ENCODE peak calls at places on chromosomes 3 and 15, in seven cellular contexts. One of them, this sample, is unnamed.

GRCh38 chr3:46293991-46294833 is 52.0 kb downstream of the CCR3 start:
- DNase-seq in trophoblast cell: no peak
- DNase-seq in PC-9: no peak
- DNase-seq in GM04503: no peak
- DNase-seq in CD8-positive, alpha-beta T cell: no peak
- DNase-seq in activated T-cell treated with anti-CD3 and anti-CD28 coated beads, Interleukin-2, amount 50 U/mL, for 1 hour: no peak
- DNase-seq in mucosa of gallbladder: no peak
- DNase-seq in this sample: no peak

GRCh38 chr3:106862067-106862466 is 515.2 kb upstream of the CCDC54 start:
- DNase-seq in trophoblast cell: no peak
- DNase-seq in PC-9: no peak
- DNase-seq in GM04503: no peak
- DNase-seq in CD8-positive, alpha-beta T cell: no peak
- DNase-seq in activated T-cell treated with anti-CD3 and anti-CD28 coated beads, Interleukin-2, amount 50 U/mL, for 1 hour: no peak
- DNase-seq in mucosa of gallbladder: no peak
- DNase-seq in this sample: no peak

GRCh38 chr3:196995646-196996355 is 27.2 kb upstream of the PIGZ start:
- DNase-seq in trophoblast cell: no peak
- DNase-seq in PC-9: no peak
- DNase-seq in GM04503: no peak
- DNase-seq in CD8-positive, alpha-beta T cell: no peak
- DNase-seq in activated T-cell treated with anti-CD3 and anti-CD28 coated beads, Interleukin-2, amount 50 U/mL, for 1 hour: no peak
- DNase-seq in mucosa of gallbladder: no peak
- DNase-seq in this sample: no peak

GRCh38 chr3:131031660-131032059 is 5.0 kb downstream of the NEK11 start:
- DNase-seq in trophoblast cell: no peak
- DNase-seq in PC-9: no peak
- DNase-seq in GM04503: no peak
- DNase-seq in CD8-positive, alpha-beta T cell: no peak
- DNase-seq in activated T-cell treated with anti-CD3 and anti-CD28 coated beads, Interleukin-2, amount 50 U/mL, for 1 hour: no peak
- DNase-seq in mucosa of gallbladder: no peak
- DNase-seq in this sample: no peak

GRCh38 chr15:23564798-23565394 is 578 bp upstream of the MKRN3 start:
- DNase-seq in trophoblast cell: no peak
- DNase-seq in PC-9: no peak
- DNase-seq in GM04503: no peak
- DNase-seq in CD8-positive, alpha-beta T cell: no peak
- DNase-seq in activated T-cell treated with anti-CD3 and anti-CD28 coated beads, Interleukin-2, amount 50 U/mL, for 1 hour: no peak
- DNase-seq in mucosa of gallbladder: no peak
- DNase-seq in this sample: no peak

GRCh38 chr3:51712511-51712931 is 5.7 kb downstream of the GRM2 start:
- DNase-seq in trophoblast cell: no peak
- DNase-seq in PC-9: no peak
- DNase-seq in GM04503: no peak
- DNase-seq in CD8-positive, alpha-beta T cell: no peak
- DNase-seq in activated T-cell treated with anti-CD3 and anti-CD28 coated beads, Interleukin-2, amount 50 U/mL, for 1 hour: no peak
- DNase-seq in mucosa of gallbladder: no peak
- DNase-seq in this sample: no peak

GRCh38 chr3:100274361-100274760 is 13.6 kb downstream of the TBC1D23 start:
- DNase-seq in trophoblast cell: no peak
- DNase-seq in PC-9: no peak
- DNase-seq in GM04503: no peak
- DNase-seq in CD8-positive, alpha-beta T cell: no peak
- DNase-seq in activated T-cell treated with anti-CD3 and anti-CD28 coated beads, Interleukin-2, amount 50 U/mL, for 1 hour: no peak
- DNase-seq in mucosa of gallbladder: no peak
- DNase-seq in this sample: no peak

GRCh38 chr3:141323936-141324704 is 44.2 kb upstream of the ZBTB38 start:
- DNase-seq in trophoblast cell: no peak
- DNase-seq in PC-9: no peak
- DNase-seq in GM04503: no peak
- DNase-seq in CD8-positive, alpha-beta T cell: no peak
- DNase-seq in activated T-cell treated with anti-CD3 and anti-CD28 coated beads, Interleukin-2, amount 50 U/mL, for 1 hour: no peak
- DNase-seq in mucosa of gallbladder: no peak
- DNase-seq in this sample: no peak

GRCh38 chr3:45593708-45594601 is 596 bp upstream of the LIMD1 start:
- DNase-seq in trophoblast cell: peak; percentile 54
- DNase-seq in PC-9: peak; percentile 84
- DNase-seq in GM04503: no peak
- DNase-seq in CD8-positive, alpha-beta T cell: peak; percentile 60
- DNase-seq in activated T-cell treated with anti-CD3 and anti-CD28 coated beads, Interleukin-2, amount 50 U/mL, for 1 hour: peak; percentile 79
- DNase-seq in mucosa of gallbladder: peak; percentile 69
- DNase-seq in this sample: peak; percentile 80

GRCh38 chr3:59429203-59429602 is 379.4 kb upstream of the CFAP20DC start:
- DNase-seq in trophoblast cell: no peak
- DNase-seq in PC-9: no peak
- DNase-seq in GM04503: no peak
- DNase-seq in CD8-positive, alpha-beta T cell: no peak
- DNase-seq in activated T-cell treated with anti-CD3 and anti-CD28 coated beads, Interleukin-2, amount 50 U/mL, for 1 hour: no peak
- DNase-seq in mucosa of gallbladder: no peak
- DNase-seq in this sample: no peak

GRCh38 chr15:70182858-70183695 is 85.4 kb upstream of the TLE3 start:
- DNase-seq in trophoblast cell: no peak
- DNase-seq in PC-9: no peak
- DNase-seq in GM04503: no peak
- DNase-seq in CD8-positive, alpha-beta T cell: no peak
- DNase-seq in activated T-cell treated with anti-CD3 and anti-CD28 coated beads, Interleukin-2, amount 50 U/mL, for 1 hour: no peak
- DNase-seq in mucosa of gallbladder: no peak
- DNase-seq in this sample: no peak

GRCh38 chr3:54053201-54053600 is 69.2 kb upstream of the CACNA2D3 start:
- DNase-seq in trophoblast cell: no peak
- DNase-seq in PC-9: no peak
- DNase-seq in GM04503: no peak
- DNase-seq in CD8-positive, alpha-beta T cell: no peak
- DNase-seq in activated T-cell treated with anti-CD3 and anti-CD28 coated beads, Interleukin-2, amount 50 U/mL, for 1 hour: no peak
- DNase-seq in mucosa of gallbladder: no peak
- DNase-seq in this sample: no peak

GRCh38 chr3:115359507-115359906 is 212.4 kb upstream of the ZBTB20 start:
- DNase-seq in trophoblast cell: no peak
- DNase-seq in PC-9: no peak
- DNase-seq in GM04503: no peak
- DNase-seq in CD8-positive, alpha-beta T cell: no peak
- DNase-seq in activated T-cell treated with anti-CD3 and anti-CD28 coated beads, Interleukin-2, amount 50 U/mL, for 1 hour: no peak
- DNase-seq in mucosa of gallbladder: no peak
- DNase-seq in this sample: no peak

GRCh38 chr15:96264801-96265515 is 65.5 kb upstream of the NR2F2 start:
- DNase-seq in trophoblast cell: peak; percentile 77
- DNase-seq in PC-9: peak; percentile 56
- DNase-seq in GM04503: no peak
- DNase-seq in CD8-positive, alpha-beta T cell: no peak
- DNase-seq in activated T-cell treated with anti-CD3 and anti-CD28 coated beads, Interleukin-2, amount 50 U/mL, for 1 hour: no peak
- DNase-seq in mucosa of gallbladder: peak; percentile 81
- DNase-seq in this sample: no peak

GRCh38 chr3:115272036-115272824 is 125.1 kb upstream of the ZBTB20 start:
- DNase-seq in trophoblast cell: no peak
- DNase-seq in PC-9: no peak
- DNase-seq in GM04503: no peak
- DNase-seq in CD8-positive, alpha-beta T cell: no peak
- DNase-seq in activated T-cell treated with anti-CD3 and anti-CD28 coated beads, Interleukin-2, amount 50 U/mL, for 1 hour: no peak
- DNase-seq in mucosa of gallbladder: no peak
- DNase-seq in this sample: no peak

GRCh38 chr3:196163687-196164493 is 47.3 kb downstream of the ZDHHC19 start:
- DNase-seq in trophoblast cell: peak; percentile 63
- DNase-seq in PC-9: peak; percentile 48
- DNase-seq in GM04503: no peak
- DNase-seq in CD8-positive, alpha-beta T cell: no peak
- DNase-seq in activated T-cell treated with anti-CD3 and anti-CD28 coated beads, Interleukin-2, amount 50 U/mL, for 1 hour: no peak
- DNase-seq in mucosa of gallbladder: no peak
- DNase-seq in this sample: no peak

GRCh38 chr3:99586680-99587079 is 51.7 kb upstream of the COL8A1 start:
- DNase-seq in trophoblast cell: no peak
- DNase-seq in PC-9: no peak
- DNase-seq in GM04503: peak; percentile 62
- DNase-seq in CD8-positive, alpha-beta T cell: no peak
- DNase-seq in activated T-cell treated with anti-CD3 and anti-CD28 coated beads, Interleukin-2, amount 50 U/mL, for 1 hour: no peak
- DNase-seq in mucosa of gallbladder: no peak
- DNase-seq in this sample: no peak

GRCh38 chr15:44580105-44580504 is 43.2 kb downstream of the EIF3J start:
- DNase-seq in trophoblast cell: no peak
- DNase-seq in PC-9: no peak
- DNase-seq in GM04503: no peak
- DNase-seq in CD8-positive, alpha-beta T cell: no peak
- DNase-seq in activated T-cell treated with anti-CD3 and anti-CD28 coated beads, Interleukin-2, amount 50 U/mL, for 1 hour: no peak
- DNase-seq in mucosa of gallbladder: no peak
- DNase-seq in this sample: no peak

GRCh38 chr15:78691167-78691872 is 50.3 kb upstream of the CHRNB4 start:
- DNase-seq in trophoblast cell: no peak
- DNase-seq in PC-9: no peak
- DNase-seq in GM04503: no peak
- DNase-seq in CD8-positive, alpha-beta T cell: no peak
- DNase-seq in activated T-cell treated with anti-CD3 and anti-CD28 coated beads, Interleukin-2, amount 50 U/mL, for 1 hour: no peak
- DNase-seq in mucosa of gallbladder: no peak
- DNase-seq in this sample: no peak

GRCh38 chr3:194956697-194957396 is 271.2 kb downstream of the FAM43A start:
- DNase-seq in trophoblast cell: no peak
- DNase-seq in PC-9: no peak
- DNase-seq in GM04503: no peak
- DNase-seq in CD8-positive, alpha-beta T cell: no peak
- DNase-seq in activated T-cell treated with anti-CD3 and anti-CD28 coated beads, Interleukin-2, amount 50 U/mL, for 1 hour: no peak
- DNase-seq in mucosa of gallbladder: no peak
- DNase-seq in this sample: no peak

GRCh38 chr3:49638445-49638844 is 35.7 kb upstream of the APEH start:
- DNase-seq in trophoblast cell: peak; percentile 35
- DNase-seq in PC-9: peak; percentile 78
- DNase-seq in GM04503: peak; percentile 47
- DNase-seq in CD8-positive, alpha-beta T cell: no peak
- DNase-seq in activated T-cell treated with anti-CD3 and anti-CD28 coated beads, Interleukin-2, amount 50 U/mL, for 1 hour: no peak
- DNase-seq in mucosa of gallbladder: no peak
- DNase-seq in this sample: no peak

GRCh38 chr15:48856947-48857346 is 21.0 kb upstream of the EID1 start:
- DNase-seq in trophoblast cell: no peak
- DNase-seq in PC-9: no peak
- DNase-seq in GM04503: no peak
- DNase-seq in CD8-positive, alpha-beta T cell: no peak
- DNase-seq in activated T-cell treated with anti-CD3 and anti-CD28 coated beads, Interleukin-2, amount 50 U/mL, for 1 hour: no peak
- DNase-seq in mucosa of gallbladder: no peak
- DNase-seq in this sample: no peak

GRCh38 chr15:68608206-68608843 is 29.5 kb downstream of the CORO2B start:
- DNase-seq in trophoblast cell: no peak
- DNase-seq in PC-9: no peak
- DNase-seq in GM04503: no peak
- DNase-seq in CD8-positive, alpha-beta T cell: no peak
- DNase-seq in activated T-cell treated with anti-CD3 and anti-CD28 coated beads, Interleukin-2, amount 50 U/mL, for 1 hour: no peak
- DNase-seq in mucosa of gallbladder: peak; percentile 53
- DNase-seq in this sample: no peak

GRCh38 chr3:128242818-128243601 is 89.7 kb downstream of the EEFSEC start:
- DNase-seq in trophoblast cell: no peak
- DNase-seq in PC-9: no peak
- DNase-seq in GM04503: no peak
- DNase-seq in CD8-positive, alpha-beta T cell: no peak
- DNase-seq in activated T-cell treated with anti-CD3 and anti-CD28 coated beads, Interleukin-2, amount 50 U/mL, for 1 hour: no peak
- DNase-seq in mucosa of gallbladder: no peak
- DNase-seq in this sample: no peak

GRCh38 chr3:12170207-12170606 is 11.5 kb upstream of the TIMP4 start:
- DNase-seq in trophoblast cell: peak; percentile 45
- DNase-seq in PC-9: no peak
- DNase-seq in GM04503: no peak
- DNase-seq in CD8-positive, alpha-beta T cell: no peak
- DNase-seq in activated T-cell treated with anti-CD3 and anti-CD28 coated beads, Interleukin-2, amount 50 U/mL, for 1 hour: no peak
- DNase-seq in mucosa of gallbladder: no peak
- DNase-seq in this sample: no peak

GRCh38 chr3:71873093-71873611 is 88.2 kb upstream of the PROK2 start:
- DNase-seq in trophoblast cell: peak; percentile 35
- DNase-seq in PC-9: no peak
- DNase-seq in GM04503: no peak
- DNase-seq in CD8-positive, alpha-beta T cell: no peak
- DNase-seq in activated T-cell treated with anti-CD3 and anti-CD28 coated beads, Interleukin-2, amount 50 U/mL, for 1 hour: no peak
- DNase-seq in mucosa of gallbladder: no peak
- DNase-seq in this sample: no peak

GRCh38 chr15:39591896-39592315 is 11.0 kb downstream of the THBS1 start:
- DNase-seq in trophoblast cell: no peak
- DNase-seq in PC-9: no peak
- DNase-seq in GM04503: peak; percentile 40
- DNase-seq in CD8-positive, alpha-beta T cell: no peak
- DNase-seq in activated T-cell treated with anti-CD3 and anti-CD28 coated beads, Interleukin-2, amount 50 U/mL, for 1 hour: no peak
- DNase-seq in mucosa of gallbladder: no peak
- DNase-seq in this sample: no peak

GRCh38 chr15:51801391-51801835 is 28.0 kb upstream of the TMOD3 start:
- DNase-seq in trophoblast cell: peak; percentile 56
- DNase-seq in PC-9: peak; percentile 18
- DNase-seq in GM04503: no peak
- DNase-seq in CD8-positive, alpha-beta T cell: no peak
- DNase-seq in activated T-cell treated with anti-CD3 and anti-CD28 coated beads, Interleukin-2, amount 50 U/mL, for 1 hour: no peak
- DNase-seq in mucosa of gallbladder: no peak
- DNase-seq in this sample: no peak

GRCh38 chr3:178095522-178095921 is 440.7 kb upstream of the KCNMB2 start:
- DNase-seq in trophoblast cell: no peak
- DNase-seq in PC-9: no peak
- DNase-seq in GM04503: no peak
- DNase-seq in CD8-positive, alpha-beta T cell: no peak
- DNase-seq in activated T-cell treated with anti-CD3 and anti-CD28 coated beads, Interleukin-2, amount 50 U/mL, for 1 hour: no peak
- DNase-seq in mucosa of gallbladder: no peak
- DNase-seq in this sample: no peak

GRCh38 chr3:30612422-30613134 is 6.2 kb downstream of the TGFBR2 start:
- DNase-seq in trophoblast cell: no peak
- DNase-seq in PC-9: no peak
- DNase-seq in GM04503: no peak
- DNase-seq in CD8-positive, alpha-beta T cell: no peak
- DNase-seq in activated T-cell treated with anti-CD3 and anti-CD28 coated beads, Interleukin-2, amount 50 U/mL, for 1 hour: no peak
- DNase-seq in mucosa of gallbladder: no peak
- DNase-seq in this sample: no peak

GRCh38 chr15:100438570-100438969 is 90.2 kb downstream of the CERS3 start:
- DNase-seq in trophoblast cell: no peak
- DNase-seq in PC-9: no peak
- DNase-seq in GM04503: no peak
- DNase-seq in CD8-positive, alpha-beta T cell: no peak
- DNase-seq in activated T-cell treated with anti-CD3 and anti-CD28 coated beads, Interleukin-2, amount 50 U/mL, for 1 hour: peak; percentile 27
- DNase-seq in mucosa of gallbladder: peak; percentile 31
- DNase-seq in this sample: no peak

GRCh38 chr3:193593666-193594025 is 638 bp downstream of the OPA1 start:
- DNase-seq in trophoblast cell: peak; percentile 40
- DNase-seq in PC-9: no peak
- DNase-seq in GM04503: no peak
- DNase-seq in CD8-positive, alpha-beta T cell: peak; percentile 4
- DNase-seq in activated T-cell treated with anti-CD3 and anti-CD28 coated beads, Interleukin-2, amount 50 U/mL, for 1 hour: peak; percentile 35
- DNase-seq in mucosa of gallbladder: no peak
- DNase-seq in this sample: peak; percentile 34

GRCh38 chr3:16511561-16512434 is 1.7 kb downstream of the RFTN1 start:
- DNase-seq in trophoblast cell: peak; percentile 12
- DNase-seq in PC-9: no peak
- DNase-seq in GM04503: peak; percentile 63
- DNase-seq in CD8-positive, alpha-beta T cell: peak; percentile 59
- DNase-seq in activated T-cell treated with anti-CD3 and anti-CD28 coated beads, Interleukin-2, amount 50 U/mL, for 1 hour: peak; percentile 74
- DNase-seq in mucosa of gallbladder: peak; percentile 41
- DNase-seq in this sample: peak; percentile 91

This sample was measured in immature natural killer cell.